ENCODE peak calls at places on chromosomes 11 and 22, in five cellular contexts. Y, T, N, S and V are unnamed samples.
A peak's percentile ranks its signal among the peaks of the same experiment; 100 is the strongest.

GRCh38 chr11:62666259-62666926 is 1.3 kb downstream of the CSKMT start:
- DNase-seq in T (no peak), S (no peak), Y (no peak), N (no peak), V (no peak)

GRCh38 chr22:21800552-21801303 is 65.1 kb upstream of the YPEL1 start:
- DNase-seq in S (no peak), T (no peak), Y (no peak), N (no peak), V (no peak)

GRCh38 chr11:116930177-116930576 is 92.8 kb upstream of the APOA1 start:
- DNase-seq in N (peak; percentile 21), S (no peak), T (no peak), Y (no peak), V (no peak)

GRCh38 chr11:116851631-116852030 is 14.2 kb upstream of the APOA1 start:
- DNase-seq in T (no peak), N (no peak), Y (no peak), S (no peak), V (no peak)

GRCh38 chr22:48805516-48805915 is 1022.2 kb downstream of the BRD1 start:
- DNase-seq in Y (no peak), T (no peak), S (no peak), N (no peak), V (no peak)

GRCh38 chr22:32050678-32051515 is 7.8 kb downstream of the SLC5A1 start:
- DNase-seq in Y (peak; percentile 63), T (peak; percentile 95), S (peak; percentile 46), N (peak; percentile 20), V (no peak)

GRCh38 chr11:63961608-63962412 is 12.6 kb upstream of the COX8A start:
- DNase-seq in Y (no peak), T (no peak), N (peak; percentile 46), S (peak; percentile 25), V (peak; percentile 83)

GRCh38 chr11:84384637-84385227 is 1098.6 kb upstream of the CCDC90B start:
- DNase-seq in N (peak; percentile 30), T (no peak), Y (no peak), S (peak; percentile 44), V (peak; percentile 25)

GRCh38 chr11:5891216-5891800 is 1.7 kb upstream of the OR52E5 start:
- DNase-seq in N (no peak), T (no peak), S (peak; percentile 20), Y (peak; percentile 0), V (peak; percentile 4)

GRCh38 chr11:73325036-73325981 is 17.2 kb downstream of the ARHGEF17 start:
- DNase-seq in T (no peak), S (no peak), Y (peak; percentile 83), N (peak; percentile 66), V (peak; percentile 84)

GRCh38 chr11:10261821-10262220 is 32.2 kb downstream of the SBF2 start:
- DNase-seq in N (no peak), T (no peak), Y (no peak), S (no peak), V (no peak)

GRCh38 chr11:95559899-95560298 is 229.7 kb downstream of the FAM76B start:
- DNase-seq in N (no peak), T (no peak), S (no peak), Y (no peak), V (no peak)

GRCh38 chr11:2668876-2669275 is 30.9 kb downstream of the KCNQ1OT1 start:
- DNase-seq in Y (no peak), N (no peak), S (no peak), T (no peak), V (no peak)

GRCh38 chr11:3049430-3050243 is 7.6 kb downstream of the CARS1 start:
- DNase-seq in N (no peak), T (peak; percentile 35), Y (peak; percentile 82), S (no peak), V (peak; percentile 39)

GRCh38 chr11:47943721-47944554 is 36.4 kb upstream of the PTPRJ start:
- DNase-seq in T (no peak), S (peak; percentile 95), N (no peak), Y (no peak), V (no peak)

GRCh38 chr11:65662247-65662801 is 392 bp downstream of the RELA start:
- DNase-seq in Y (no peak), S (no peak), N (no peak), T (no peak), V (no peak)

DNA sequence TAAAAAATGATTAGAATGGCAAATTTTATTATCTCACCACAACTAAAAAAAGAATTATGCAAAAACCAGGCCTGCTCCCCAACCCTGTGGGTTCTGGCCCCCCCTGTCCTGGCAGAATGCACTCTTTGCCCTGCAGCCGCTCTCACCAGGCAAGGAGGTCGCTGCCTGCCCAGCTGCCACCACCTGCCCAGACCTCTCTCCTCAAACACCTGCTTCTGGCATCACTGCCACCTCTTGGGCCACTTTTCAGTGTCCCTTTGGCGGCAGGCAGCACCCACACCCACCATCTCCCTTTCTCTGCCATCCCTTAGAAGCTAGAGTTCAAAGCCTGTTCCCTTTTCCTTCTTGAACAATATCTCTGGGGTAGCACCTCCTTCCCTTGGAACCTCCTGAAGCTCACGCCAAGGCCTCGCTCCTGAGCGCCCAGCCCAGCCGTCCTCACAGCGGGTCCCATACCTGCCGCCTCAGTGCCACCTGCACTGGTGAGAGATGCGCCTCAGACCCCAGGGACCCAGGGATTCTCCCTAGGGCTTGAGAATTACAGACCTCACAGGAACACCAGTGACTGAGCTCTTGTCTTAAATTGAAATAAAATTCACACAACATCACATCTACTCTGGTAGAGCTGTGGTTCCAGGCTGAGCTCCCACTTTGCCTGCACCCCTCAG is 44.6 kb downstream of the SGSM3 start:
- DNase-seq in S (no peak), T (no peak), Y (no peak), N (no peak), V (peak; percentile 49)
- TF ChIP-seq ZBTB33 in S (no peak), T (no peak), Y (no peak), N (no peak), V (no peak)

GRCh38 chr22:47589271-47590250 is 827.1 kb downstream of the TBC1D22A start:
- DNase-seq in N (no peak), S (no peak), T (no peak), Y (no peak), V (no peak)
- H3K27ac ChIP-seq in N (no peak overlapping the region), S (no peak overlapping the region), T (no peak overlapping the region), Y (no peak overlapping the region), V (no peak overlapping the region)

GRCh38 chr11:9203715-9204311 is 61.3 kb downstream of the DENND5A start:
- DNase-seq in S (no peak), Y (no peak), T (no peak), N (peak; percentile 10), V (peak; percentile 10)
- TF ChIP-seq ZBTB33 in S (no peak), Y (no peak), T (no peak), N (no peak), V (no peak)

GRCh38 chr22:29093501-29093921 is 20.7 kb downstream of the KREMEN1 start:
- DNase-seq in Y (no peak), N (no peak), S (no peak), T (no peak), V (peak; percentile 65)

GRCh38 chr22:29095459-29095858 is 22.6 kb downstream of the KREMEN1 start:
- DNase-seq in Y (no peak), T (no peak), N (peak; percentile 84), S (no peak), V (no peak)

GRCh38 chr22:29098296-29098695 is 25.5 kb downstream of the KREMEN1 start:
- DNase-seq in Y (no peak), N (no peak), T (no peak), S (no peak), V (no peak)

GRCh38 chr22:29093980-29094379 is 21.1 kb downstream of the KREMEN1 start:
- DNase-seq in T (no peak), N (no peak), Y (no peak), S (no peak), V (no peak)

GRCh38 chr22:29096736-29097669 is 24.2 kb downstream of the KREMEN1 start:
- DNase-seq in Y (no peak), T (no peak), N (peak; percentile 99), S (peak; percentile 77), V (no peak)
- H3K27ac ChIP-seq in Y (no peak overlapping the region), T (no peak overlapping the region), N (peak overlapping the region; percentile 52), S (peak overlapping the region; percentile 88), V (no peak overlapping the region)

DNA sequence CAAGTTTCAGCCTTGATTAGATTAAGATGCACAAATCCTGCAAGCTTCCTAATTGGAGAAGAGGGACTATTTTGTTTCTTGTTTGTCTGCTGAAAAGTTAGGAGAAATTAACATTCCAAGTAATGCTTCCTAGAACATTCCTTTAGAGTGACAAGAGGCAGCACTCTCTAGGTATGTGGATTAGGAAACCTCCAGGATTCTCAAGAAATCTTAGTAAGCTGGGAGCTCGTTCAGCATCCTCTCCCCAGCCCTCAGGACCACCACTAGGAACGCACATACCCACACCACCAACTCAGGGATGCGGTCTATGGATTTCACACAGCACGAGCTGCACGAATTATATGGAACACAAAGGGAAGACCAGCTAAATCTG is 52.9 kb downstream of the NCAPD3 start:
- DNase-seq in N (no peak), Y (no peak), T (no peak), S (no peak), V (no peak)
- TF ChIP-seq ZBTB33 in N (no peak), Y (no peak), T (no peak), S (no peak), V (no peak)

GRCh38 chr22:44451016-44451415 is 47.0 kb downstream of the RTL6 start:
- DNase-seq in N (no peak), S (no peak), Y (no peak), T (no peak), V (no peak)

GRCh38 chr22:44448271-44448780 is 49.7 kb downstream of the RTL6 start:
- DNase-seq in T (no peak), Y (no peak), N (no peak), S (no peak), V (peak; percentile 49)

GRCh38 chr22:44449061-44449682 is 48.9 kb downstream of the RTL6 start:
- DNase-seq in T (no peak), N (no peak), Y (no peak), S (peak; percentile 25), V (no peak)

GRCh38 chr22:44449683-44450425 is 48.2 kb downstream of the RTL6 start:
- DNase-seq in Y (no peak), T (no peak), N (no peak), S (no peak), V (no peak)

GRCh38 chr22:44450503-44450902 is 47.5 kb downstream of the RTL6 start:
- DNase-seq in S (no peak), T (no peak), N (no peak), Y (no peak), V (no peak)
- H3K27ac ChIP-seq in S (no peak overlapping the region), T (no peak overlapping the region), N (no peak overlapping the region), Y (no peak overlapping the region), V (no peak overlapping the region)

GRCh38 chr11:75384438-75385080 is 14.8 kb upstream of the RPS3 start:
- DNase-seq in S (peak; percentile 88), T (peak; percentile 68), N (peak; percentile 50), Y (no peak), V (peak; percentile 89)
- TF ChIP-seq ZBTB33 in S (no peak), T (no peak), N (peak; percentile 39), Y (no peak), V (no peak)